ENCODE peak calls at places on chromosomes 5 and 9, in four cellular contexts. B is GM12892, E is fibroblast of the aortic adventitia, W is GM12891. V is an unnamed sample.
A peak's percentile ranks its signal among the peaks of the same experiment; 100 is the strongest.

GRCh38 chr5:75059887-75060286 is 7.5 kb upstream of the GCNT4 start:
- DNase-seq in B (no peak), E (no peak), W (no peak), V (no peak)

GRCh38 chr9:93642961-93643360 is 66.6 kb downstream of the PHF2 start:
- DNase-seq in B (no peak), E (peak; percentile 57), W (no peak), V (no peak)

GRCh38 chr5:54832066-54832465 is 153.3 kb downstream of the ESM1 start:
- DNase-seq in B (no peak), E (peak; percentile 47), W (no peak), V (no peak)

GRCh38 chr5:2169862-2170820 is 287.4 kb upstream of the IRX4 start:
- DNase-seq in B (no peak), E (no peak), W (no peak), V (no peak)

GRCh38 chr9:133980864-133981588 is 11.1 kb downstream of the VAV2 start:
- DNase-seq in B (no peak), E (no peak), W (no peak), V (no peak)

GRCh38 chr9:128153947-128154695 is 4.9 kb downstream of the LCN2 start:
- DNase-seq in B (no peak), E (no peak), W (peak; percentile 6), V (no peak)

GRCh38 chr9:106864533-106865143 is 1.7 kb downstream of the ZNF462 start:
- DNase-seq in B (no peak), E (peak; percentile 63), W (no peak), V (no peak)

GRCh38 chr5:138542120-138542955 is 698 bp downstream of the ETF1 start:
- DNase-seq in B (peak; percentile 10), E (peak; percentile 25), W (no peak), V (no peak)

GRCh38 chr5:148482697-148483462 is 99.1 kb downstream of the FBXO38 start:
- DNase-seq in B (peak; percentile 13), E (peak; percentile 59), W (peak; percentile 16), V (peak; percentile 26)

GRCh38 chr9:134858051-134858841 is 22.4 kb upstream of the FCN2 start:
- DNase-seq in B (peak; percentile 56), E (peak; percentile 57), W (no peak), V (peak; percentile 56)

GRCh38 chr9:80049096-80049495 is 477.3 kb downstream of the TLE4 start:
- DNase-seq in B (no peak), E (no peak), W (no peak), V (no peak)

GRCh38 chr9:36788534-36788933 is 215.8 kb downstream of the MELK start:
- DNase-seq in B (no peak), E (no peak), W (no peak), V (no peak)

GRCh38 chr9:87567566-87567965 is 69.9 kb downstream of the DAPK1 start:
- DNase-seq in B (no peak), E (peak; percentile 84), W (no peak), V (no peak)

GRCh38 chr9:133760713-133761290 is 22.6 kb upstream of the SARDH start:
- DNase-seq in B (no peak), E (no peak), W (no peak), V (no peak)

GRCh38 chr9:123373447-123373923 is 17.5 kb downstream of the CRB2 start:
- DNase-seq in B (no peak), E (no peak), W (no peak), V (no peak)

GRCh38 chr5:102670224-102670836 is 84.8 kb upstream of the PAM start:
- DNase-seq in B (no peak), E (peak; percentile 17), W (peak; percentile 10), V (peak; percentile 7)

V was measured in GM19239.